ENCODE peak calls at places on chromosomes 2 and 18, in six cellular contexts. F is HCT116, O is NT2/D1, U is HepG2, R is GM12878, D is K562. X is an unnamed sample.

GRCh38 chr2:236120006-236120740 is 48.0 kb downstream of the GBX2 start:
- DNase-seq in F (no peak), O (no peak), U (no peak), R (no peak), D (no peak), X (no peak)

GRCh38 chr2:202643012-202643858 is 8.5 kb downstream of the FAM117B start:
- DNase-seq in F (no peak), O (no peak), U (no peak), R (no peak), D (no peak), X (no peak)

GRCh38 chr2:147156970-147157369 is 687.9 kb upstream of the ACVR2A start:
- DNase-seq in F (no peak), O (no peak), U (no peak), R (no peak), D (no peak), X (no peak)

GRCh38 chr18:57910817-57911216 is 107.7 kb upstream of the ATP8B1 start:
- DNase-seq in F (no peak), O (no peak), U (no peak), R (no peak), D (peak), X (peak)

GRCh38 chr2:160097329-160097728 is 34.9 kb upstream of the PLA2R1 start:
- DNase-seq in F (no peak), O (no peak), U (no peak), R (no peak), D (no peak), X (no peak)

GRCh38 chr2:36963734-36964133 is 2.6 kb downstream of the STRN start:
- DNase-seq in F (no peak), O (no peak), U (no peak), R (no peak), D (no peak), X (no peak)

GRCh38 chr18:57776767-57777166 is 26.3 kb downstream of the ATP8B1 start:
- DNase-seq in F (no peak), O (no peak), U (no peak), R (no peak), D (peak), X (no peak)

GRCh38 chr2:143183804-143184463 is 54.7 kb downstream of the ARHGAP15 start:
- DNase-seq in F (no peak), O (no peak), U (no peak), R (peak), D (no peak), X (no peak)

GRCh38 chr18:3886575-3887322 is 436.8 kb downstream of the TGIF1 start:
- DNase-seq in F (no peak), O (no peak), U (no peak), R (no peak), D (no peak), X (no peak)

GRCh38 chr2:10447300-10448207 is 573 bp downstream of the ODC1 start:
- DNase-seq in F (no peak), O (peak), U (peak), R (peak), D (peak), X (peak)

GRCh38 chr2:63424329-63425078 is 163.8 kb downstream of the WDPCP start:
- DNase-seq in F (peak), O (peak), U (peak), R (no peak), D (peak), X (peak)

GRCh38 chr2:170747921-170748320 is 22.3 kb upstream of the ERICH2 start:
- DNase-seq in F (no peak), O (no peak), U (no peak), R (no peak), D (peak), X (no peak)
- TF ChIP-seq ZNF274 in F (no peak), O (no peak), U (no peak), R (no peak), D (no peak), X (no peak)

GRCh38 chr18:63089041-63089440 is 230.5 kb downstream of the BCL2 start:
- DNase-seq in F (no peak), O (no peak), U (no peak), R (no peak), D (no peak), X (no peak)

GRCh38 chr18:63085611-63086010 is 234.0 kb downstream of the BCL2 start:
- DNase-seq in F (no peak), O (no peak), U (no peak), R (no peak), D (no peak), X (no peak)

GRCh38 chr18:63088262-63088661 is 231.3 kb downstream of the BCL2 start:
- DNase-seq in F (no peak), O (no peak), U (no peak), R (no peak), D (no peak), X (peak)

GRCh38 chr18:63090334-63090733 is 229.2 kb downstream of the BCL2 start:
- DNase-seq in F (no peak), O (no peak), U (no peak), R (no peak), D (no peak), X (no peak)

GRCh38 chr18:63087421-63088230 is 231.9 kb downstream of the BCL2 start:
- DNase-seq in F (no peak), O (no peak), U (no peak), R (no peak), D (no peak), X (no peak)
- TF ChIP-seq ZNF274 in F (no peak), O (no peak), U (no peak), R (no peak), D (no peak), X (no peak)

GRCh38 chr18:24757134-24757533 is 296.7 kb downstream of the HRH4 start:
- DNase-seq in F (no peak), O (no peak), U (no peak), R (no peak), D (no peak), X (no peak)

DNA sequence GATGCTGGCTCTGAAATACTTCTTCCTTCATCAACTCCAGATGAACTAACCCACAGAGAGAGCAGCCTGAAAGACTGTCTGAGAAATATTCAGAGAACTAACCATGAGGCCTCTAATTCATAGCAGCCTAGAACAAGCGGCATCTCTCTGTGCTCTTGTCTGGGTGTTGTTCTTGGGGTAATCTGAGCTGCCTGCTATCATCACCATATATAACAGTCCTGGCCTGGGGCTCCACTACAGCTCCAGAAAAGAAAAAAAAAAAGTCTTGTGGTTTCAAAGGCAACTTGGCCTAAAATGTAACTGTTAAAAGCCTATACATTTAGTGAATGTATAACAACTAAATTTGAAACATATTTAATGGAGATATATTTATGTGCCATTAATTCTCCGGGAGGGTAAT is 294.1 kb downstream of the HRH4 start:
- DNase-seq in F (no peak), O (no peak), U (no peak), R (no peak), D (no peak), X (no peak)
- TF ChIP-seq ZNF274 in F (no peak), O (no peak), U (no peak), R (no peak), D (no peak), X (no peak)

DNA sequence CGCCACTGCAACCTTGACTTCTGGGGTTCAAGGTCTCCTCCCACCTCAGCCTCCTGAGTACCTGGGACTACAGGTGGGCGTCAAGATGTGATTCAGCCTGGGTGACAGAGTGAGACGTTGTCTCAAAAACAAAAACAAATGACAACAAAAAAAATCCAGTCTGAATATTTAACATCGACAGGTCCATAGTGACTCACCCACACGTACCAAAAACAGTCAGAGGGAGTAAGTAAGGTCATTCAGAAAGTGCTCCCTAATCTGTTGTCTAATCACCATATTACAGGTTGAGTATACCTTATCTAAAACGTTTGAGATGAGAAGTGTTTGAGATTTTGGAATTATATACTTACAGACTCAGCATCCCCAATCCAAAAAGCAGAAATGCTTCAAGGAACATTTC is 24.4 kb downstream of the SAP130 start:
- DNase-seq in F (no peak), O (no peak), U (no peak), R (no peak), D (no peak), X (no peak)
- TF ChIP-seq ZNF274 in F (no peak), O (no peak), U (no peak), R (no peak), D (no peak), X (no peak)

DNA sequence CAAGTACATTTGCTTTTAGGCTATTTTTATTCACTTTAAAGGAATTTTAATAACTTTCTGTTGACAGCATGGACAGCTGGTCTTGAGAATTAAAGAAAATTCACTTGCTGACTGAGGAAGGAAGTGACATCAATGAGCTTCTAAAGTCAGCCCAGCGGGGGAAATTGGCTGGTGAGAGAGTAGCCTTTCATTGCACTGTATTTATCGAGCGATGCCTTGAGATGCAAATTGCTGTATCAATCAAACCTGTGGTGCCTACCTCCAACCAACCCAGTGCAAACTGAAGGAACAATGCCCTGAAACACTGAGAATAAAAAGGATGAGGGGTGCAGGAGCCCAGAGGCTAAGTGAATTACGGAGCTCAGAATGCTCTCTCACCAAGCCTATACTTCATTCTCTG is 91.4 kb upstream of the AQP4 start:
- DNase-seq in F (no peak), O (peak), U (no peak), R (no peak), D (no peak), X (peak)
- TF ChIP-seq ZNF274 in F (no peak), O (no peak), U (no peak), R (no peak), D (no peak), X (no peak)

GRCh38 chr2:15383695-15384350 is 177.3 kb downstream of the NBAS start:
- DNase-seq in F (no peak), O (no peak), U (no peak), R (no peak), D (no peak), X (no peak)

GRCh38 chr2:15385184-15385583 is 175.9 kb downstream of the NBAS start:
- DNase-seq in F (no peak), O (no peak), U (no peak), R (no peak), D (no peak), X (no peak)

GRCh38 chr2:15388406-15389325 is 172.5 kb downstream of the NBAS start:
- DNase-seq in F (no peak), O (no peak), U (peak), R (no peak), D (no peak), X (no peak)

GRCh38 chr2:15391771-15392170 is 169.4 kb downstream of the NBAS start:
- DNase-seq in F (no peak), O (no peak), U (no peak), R (no peak), D (no peak), X (no peak)

GRCh38 chr2:15389326-15389700 is 171.8 kb downstream of the NBAS start:
- DNase-seq in F (no peak), O (no peak), U (no peak), R (no peak), D (no peak), X (no peak)
- TF ChIP-seq ZNF274 in F (no peak), O (no peak), U (no peak), R (no peak), D (no peak), X (no peak)

GRCh38 chr2:69776886-69777777 is 35.2 kb downstream of the ANXA4 start:
- DNase-seq in F (no peak), O (no peak), U (no peak), R (no peak), D (no peak), X (peak)

GRCh38 chr2:69777778-69778089 is 35.8 kb downstream of the ANXA4 start:
- DNase-seq in F (no peak), O (no peak), U (no peak), R (no peak), D (peak), X (no peak)

GRCh38 chr2:69781321-69782248 is 39.7 kb downstream of the ANXA4 start:
- DNase-seq in F (no peak), O (no peak), U (peak), R (no peak), D (no peak), X (no peak)

GRCh38 chr2:69780907-69781306 is 39.0 kb downstream of the ANXA4 start:
- DNase-seq in F (no peak), O (no peak), U (peak), R (no peak), D (no peak), X (peak)

DNA sequence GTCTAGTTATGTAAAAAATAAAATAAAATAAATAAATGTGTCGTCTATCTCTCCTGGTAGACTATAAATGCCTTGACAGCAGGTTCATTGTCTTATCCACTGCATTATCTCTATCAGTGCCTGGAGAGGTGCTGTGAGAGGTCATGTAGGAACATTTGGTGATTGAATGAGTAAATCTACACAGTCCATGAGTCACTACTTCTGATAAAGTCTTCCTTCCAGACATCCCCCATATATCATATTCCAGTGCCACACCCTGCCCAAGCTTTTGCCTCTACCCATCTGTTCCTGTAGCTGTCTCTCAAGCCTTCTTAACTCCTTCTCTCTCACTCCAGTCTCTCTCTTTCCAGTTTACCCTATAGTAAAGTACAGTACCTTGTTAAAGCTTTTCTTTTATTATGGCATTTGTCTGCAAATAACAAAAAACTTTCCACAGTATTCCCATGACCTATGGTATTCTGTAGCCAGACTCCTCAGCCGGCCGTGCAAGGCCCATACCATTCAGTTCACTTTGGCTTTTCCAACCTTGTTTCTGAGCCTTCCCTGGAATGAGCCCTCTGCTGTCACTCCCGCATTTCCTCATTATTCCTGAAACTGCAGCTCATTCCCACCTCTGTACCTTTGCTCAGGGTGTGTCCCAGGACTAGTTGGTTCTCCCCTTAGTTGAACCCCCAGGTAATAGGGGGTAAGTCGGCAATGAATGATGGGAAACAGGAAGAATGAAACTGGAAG is 37.5 kb downstream of the ANXA4 start:
- DNase-seq in F (peak), O (no peak), U (peak), R (no peak), D (no peak), X (no peak)
- TF ChIP-seq ZNF274 in F (no peak), O (no peak), U (no peak), R (no peak), D (no peak), X (no peak)

GRCh38 chr2:150370600-150370999 is 116.9 kb downstream of the RND3 start:
- DNase-seq in F (no peak), O (no peak), U (no peak), R (no peak), D (no peak), X (no peak)
- TF ChIP-seq ZNF274 in F (no peak), O (no peak), U (no peak), R (no peak), D (no peak), X (no peak)